ENCODE peak calls at places on chromosomes 4 and X, in seven cellular contexts. One of them, this sample, is unnamed.

GRCh38 chr4:85657143-85657542 is 182.2 kb downstream of the ARHGAP24 start:
- DNase-seq in bronchial epithelial cell: no peak
- DNase-seq in left ventricle myocardium inferior: no peak
- DNase-seq in stimulated activated CD8-positive, alpha-beta memory T cell treated with anti-CD3 and anti-CD28 coated beads, Interleukin-7, amount 100 ng/mL, for 1 hour: no peak
- DNase-seq in EH: no peak
- DNase-seq in activated CD8-positive, alpha-beta memory T cell treated with anti-CD3 and anti-CD28 coated beads for 4 hours: no peak
- DNase-seq in NCI-H1092: no peak
- DNase-seq in this sample: no peak

GRCh38 chr4:183987529-183987946 is 82.4 kb downstream of the STOX2 start:
- DNase-seq in bronchial epithelial cell: peak; percentile 98
- DNase-seq in left ventricle myocardium inferior: peak; percentile 77
- DNase-seq in activated CD8-positive, alpha-beta memory T cell treated with anti-CD3 and anti-CD28 coated beads for 4 hours: no peak
- DNase-seq in EH: peak; percentile 64
- DNase-seq in NCI-H1092: peak; percentile 16
- DNase-seq in stimulated activated CD8-positive, alpha-beta memory T cell treated with anti-CD3 and anti-CD28 coated beads, Interleukin-7, amount 100 ng/mL, for 1 hour: no peak
- DNase-seq in this sample: peak; percentile 85

GRCh38 chrX:48487362-48487785 is 11.4 kb downstream of the FTSJ1 start:
- DNase-seq in NCI-H1092: no peak
- DNase-seq in activated CD8-positive, alpha-beta memory T cell treated with anti-CD3 and anti-CD28 coated beads for 4 hours: no peak
- DNase-seq in left ventricle myocardium inferior: no peak
- DNase-seq in EH: peak; percentile 97
- DNase-seq in bronchial epithelial cell: peak; percentile 97
- DNase-seq in stimulated activated CD8-positive, alpha-beta memory T cell treated with anti-CD3 and anti-CD28 coated beads, Interleukin-7, amount 100 ng/mL, for 1 hour: no peak
- DNase-seq in this sample: no peak

GRCh38 chr4:86961605-86962295 is 26.9 kb downstream of the AFF1 start:
- DNase-seq in stimulated activated CD8-positive, alpha-beta memory T cell treated with anti-CD3 and anti-CD28 coated beads, Interleukin-7, amount 100 ng/mL, for 1 hour: no peak
- DNase-seq in EH: peak; percentile 22
- DNase-seq in activated CD8-positive, alpha-beta memory T cell treated with anti-CD3 and anti-CD28 coated beads for 4 hours: no peak
- DNase-seq in NCI-H1092: no peak
- DNase-seq in bronchial epithelial cell: no peak
- DNase-seq in left ventricle myocardium inferior: no peak
- DNase-seq in this sample: no peak

GRCh38 chr4:7650606-7651400 is 216.1 kb upstream of the PSAPL1 start:
- DNase-seq in stimulated activated CD8-positive, alpha-beta memory T cell treated with anti-CD3 and anti-CD28 coated beads, Interleukin-7, amount 100 ng/mL, for 1 hour: no peak
- DNase-seq in bronchial epithelial cell: no peak
- DNase-seq in activated CD8-positive, alpha-beta memory T cell treated with anti-CD3 and anti-CD28 coated beads for 4 hours: no peak
- DNase-seq in NCI-H1092: no peak
- DNase-seq in EH: no peak
- DNase-seq in left ventricle myocardium inferior: no peak
- DNase-seq in this sample: no peak

GRCh38 chrX:3271485-3272186 is 74.8 kb downstream of the MXRA5 start:
- DNase-seq in left ventricle myocardium inferior: no peak
- DNase-seq in bronchial epithelial cell: peak; percentile 79
- DNase-seq in NCI-H1092: no peak
- DNase-seq in stimulated activated CD8-positive, alpha-beta memory T cell treated with anti-CD3 and anti-CD28 coated beads, Interleukin-7, amount 100 ng/mL, for 1 hour: no peak
- DNase-seq in EH: peak; percentile 88
- DNase-seq in activated CD8-positive, alpha-beta memory T cell treated with anti-CD3 and anti-CD28 coated beads for 4 hours: no peak
- DNase-seq in this sample: no peak

GRCh38 chrX:41734530-41734929 is 10.5 kb downstream of the GPR82 start:
- DNase-seq in NCI-H1092: no peak
- DNase-seq in bronchial epithelial cell: peak; percentile 7
- DNase-seq in left ventricle myocardium inferior: no peak
- DNase-seq in EH: peak; percentile 44
- DNase-seq in activated CD8-positive, alpha-beta memory T cell treated with anti-CD3 and anti-CD28 coated beads for 4 hours: no peak
- DNase-seq in stimulated activated CD8-positive, alpha-beta memory T cell treated with anti-CD3 and anti-CD28 coated beads, Interleukin-7, amount 100 ng/mL, for 1 hour: no peak
- DNase-seq in this sample: no peak

GRCh38 chrX:134999469-134999868 is 8.7 kb downstream of the SMIM10 start:
- DNase-seq in activated CD8-positive, alpha-beta memory T cell treated with anti-CD3 and anti-CD28 coated beads for 4 hours: no peak
- DNase-seq in bronchial epithelial cell: peak; percentile 57
- DNase-seq in left ventricle myocardium inferior: no peak
- DNase-seq in NCI-H1092: no peak
- DNase-seq in stimulated activated CD8-positive, alpha-beta memory T cell treated with anti-CD3 and anti-CD28 coated beads, Interleukin-7, amount 100 ng/mL, for 1 hour: no peak
- DNase-seq in EH: peak; percentile 76
- DNase-seq in this sample: no peak

GRCh38 chr4:184383497-184384055 is 90.8 kb downstream of the IRF2 start:
- DNase-seq in NCI-H1092: no peak
- DNase-seq in left ventricle myocardium inferior: no peak
- DNase-seq in activated CD8-positive, alpha-beta memory T cell treated with anti-CD3 and anti-CD28 coated beads for 4 hours: no peak
- DNase-seq in stimulated activated CD8-positive, alpha-beta memory T cell treated with anti-CD3 and anti-CD28 coated beads, Interleukin-7, amount 100 ng/mL, for 1 hour: no peak
- DNase-seq in bronchial epithelial cell: peak; percentile 98
- DNase-seq in EH: peak; percentile 96
- DNase-seq in this sample: peak; percentile 47

GRCh38 chrX:39899876-39900787 is 197.6 kb downstream of the BCOR start:
- DNase-seq in NCI-H1092: no peak
- DNase-seq in activated CD8-positive, alpha-beta memory T cell treated with anti-CD3 and anti-CD28 coated beads for 4 hours: no peak
- DNase-seq in stimulated activated CD8-positive, alpha-beta memory T cell treated with anti-CD3 and anti-CD28 coated beads, Interleukin-7, amount 100 ng/mL, for 1 hour: no peak
- DNase-seq in EH: peak; percentile 65
- DNase-seq in bronchial epithelial cell: peak; percentile 74
- DNase-seq in left ventricle myocardium inferior: no peak
- DNase-seq in this sample: no peak

GRCh38 chr4:3369781-3370660 is 71.7 kb upstream of the HGFAC start:
- DNase-seq in bronchial epithelial cell: peak; percentile 49
- DNase-seq in left ventricle myocardium inferior: peak; percentile 66
- DNase-seq in EH: peak; percentile 99
- DNase-seq in activated CD8-positive, alpha-beta memory T cell treated with anti-CD3 and anti-CD28 coated beads for 4 hours: no peak
- DNase-seq in NCI-H1092: peak; percentile 16
- DNase-seq in stimulated activated CD8-positive, alpha-beta memory T cell treated with anti-CD3 and anti-CD28 coated beads, Interleukin-7, amount 100 ng/mL, for 1 hour: no peak
- DNase-seq in this sample: peak; percentile 73

GRCh38 chrX:136999021-136999420 is 34.8 kb downstream of the GPR101 start:
- DNase-seq in left ventricle myocardium inferior: no peak
- DNase-seq in activated CD8-positive, alpha-beta memory T cell treated with anti-CD3 and anti-CD28 coated beads for 4 hours: no peak
- DNase-seq in NCI-H1092: no peak
- DNase-seq in bronchial epithelial cell: no peak
- DNase-seq in EH: peak; percentile 0
- DNase-seq in stimulated activated CD8-positive, alpha-beta memory T cell treated with anti-CD3 and anti-CD28 coated beads, Interleukin-7, amount 100 ng/mL, for 1 hour: no peak
- DNase-seq in this sample: no peak

GRCh38 chrX:132968282-132968681 is 9.9 kb upstream of the HS6ST2 start:
- DNase-seq in bronchial epithelial cell: peak; percentile 43
- DNase-seq in left ventricle myocardium inferior: no peak
- DNase-seq in NCI-H1092: no peak
- DNase-seq in EH: no peak
- DNase-seq in activated CD8-positive, alpha-beta memory T cell treated with anti-CD3 and anti-CD28 coated beads for 4 hours: no peak
- DNase-seq in stimulated activated CD8-positive, alpha-beta memory T cell treated with anti-CD3 and anti-CD28 coated beads, Interleukin-7, amount 100 ng/mL, for 1 hour: no peak
- DNase-seq in this sample: no peak

GRCh38 chr4:108018038-108018883 is 28.6 kb downstream of the HADH start:
- DNase-seq in stimulated activated CD8-positive, alpha-beta memory T cell treated with anti-CD3 and anti-CD28 coated beads, Interleukin-7, amount 100 ng/mL, for 1 hour: peak; percentile 64
- DNase-seq in bronchial epithelial cell: peak; percentile 68
- DNase-seq in NCI-H1092: peak; percentile 29
- DNase-seq in EH: peak; percentile 78
- DNase-seq in left ventricle myocardium inferior: peak; percentile 74
- DNase-seq in activated CD8-positive, alpha-beta memory T cell treated with anti-CD3 and anti-CD28 coated beads for 4 hours: peak; percentile 70
- DNase-seq in this sample: peak; percentile 83

GRCh38 chr4:36551697-36552214 is 270.3 kb downstream of the DTHD1 start:
- DNase-seq in EH: no peak
- DNase-seq in activated CD8-positive, alpha-beta memory T cell treated with anti-CD3 and anti-CD28 coated beads for 4 hours: no peak
- DNase-seq in stimulated activated CD8-positive, alpha-beta memory T cell treated with anti-CD3 and anti-CD28 coated beads, Interleukin-7, amount 100 ng/mL, for 1 hour: no peak
- DNase-seq in bronchial epithelial cell: peak; percentile 93
- DNase-seq in NCI-H1092: no peak
- DNase-seq in left ventricle myocardium inferior: no peak
- DNase-seq in this sample: no peak

GRCh38 chr4:81845761-81846160 is 374.1 kb upstream of the RASGEF1B start:
- DNase-seq in EH: no peak
- DNase-seq in NCI-H1092: no peak
- DNase-seq in stimulated activated CD8-positive, alpha-beta memory T cell treated with anti-CD3 and anti-CD28 coated beads, Interleukin-7, amount 100 ng/mL, for 1 hour: no peak
- DNase-seq in left ventricle myocardium inferior: no peak
- DNase-seq in bronchial epithelial cell: no peak
- DNase-seq in activated CD8-positive, alpha-beta memory T cell treated with anti-CD3 and anti-CD28 coated beads for 4 hours: no peak
- DNase-seq in this sample: no peak

GRCh38 chr4:178665916-178666315 is 1223.7 kb upstream of the AGA start:
- DNase-seq in stimulated activated CD8-positive, alpha-beta memory T cell treated with anti-CD3 and anti-CD28 coated beads, Interleukin-7, amount 100 ng/mL, for 1 hour: no peak
- DNase-seq in left ventricle myocardium inferior: no peak
- DNase-seq in NCI-H1092: no peak
- DNase-seq in EH: no peak
- DNase-seq in activated CD8-positive, alpha-beta memory T cell treated with anti-CD3 and anti-CD28 coated beads for 4 hours: no peak
- DNase-seq in bronchial epithelial cell: peak; percentile 35
- DNase-seq in this sample: no peak

GRCh38 chrX:40096395-40097091 is 1.2 kb downstream of the BCOR start:
- DNase-seq in activated CD8-positive, alpha-beta memory T cell treated with anti-CD3 and anti-CD28 coated beads for 4 hours: peak; percentile 58
- DNase-seq in NCI-H1092: no peak
- DNase-seq in left ventricle myocardium inferior: peak; percentile 51
- DNase-seq in bronchial epithelial cell: no peak
- DNase-seq in stimulated activated CD8-positive, alpha-beta memory T cell treated with anti-CD3 and anti-CD28 coated beads, Interleukin-7, amount 100 ng/mL, for 1 hour: no peak
- DNase-seq in EH: peak; percentile 58
- DNase-seq in this sample: peak; percentile 60

GRCh38 chr4:147157860-147158701 is 212.4 kb upstream of the TTC29 start:
- DNase-seq in left ventricle myocardium inferior: peak; percentile 19
- DNase-seq in EH: peak; percentile 39
- DNase-seq in NCI-H1092: no peak
- DNase-seq in activated CD8-positive, alpha-beta memory T cell treated with anti-CD3 and anti-CD28 coated beads for 4 hours: no peak
- DNase-seq in bronchial epithelial cell: peak; percentile 43
- DNase-seq in stimulated activated CD8-positive, alpha-beta memory T cell treated with anti-CD3 and anti-CD28 coated beads, Interleukin-7, amount 100 ng/mL, for 1 hour: no peak
- DNase-seq in this sample: peak; percentile 46

GRCh38 chrX:129763666-129764065 is 16.1 kb upstream of the SASH3 start:
- DNase-seq in stimulated activated CD8-positive, alpha-beta memory T cell treated with anti-CD3 and anti-CD28 coated beads, Interleukin-7, amount 100 ng/mL, for 1 hour: no peak
- DNase-seq in left ventricle myocardium inferior: no peak
- DNase-seq in bronchial epithelial cell: no peak
- DNase-seq in activated CD8-positive, alpha-beta memory T cell treated with anti-CD3 and anti-CD28 coated beads for 4 hours: no peak
- DNase-seq in EH: no peak
- DNase-seq in NCI-H1092: no peak
- DNase-seq in this sample: no peak

This sample was measured in Right ventricle myocardium superior.